ENCODE peak calls at places on chromosomes 7 and 10, in eight cellular contexts. W, F, M, T, P, N, L and Q are unnamed samples.

GRCh38 chr10:62959553-62959952 is 143.4 kb upstream of the EGR2 start:
- DNase-seq in W (no peak), F (no peak), M (peak; percentile 15), T (no peak), P (no peak), N (no peak), L (no peak), Q (no peak)

GRCh38 chr7:101933685-101934084 is 116.3 kb downstream of the CUX1 start:
- DNase-seq in W (no peak), F (peak; percentile 80), M (no peak), T (no peak), P (no peak), N (no peak), L (no peak), Q (no peak)

GRCh38 chr7:38374507-38374906 is 101.1 kb upstream of the TARP start:
- DNase-seq in W (no peak), F (peak; percentile 73), M (no peak), T (no peak), P (peak; percentile 37), N (peak; percentile 75), L (peak; percentile 41), Q (peak; percentile 60)

GRCh38 chr7:6367701-6368211 is 80.0 kb downstream of the DAGLB start:
- DNase-seq in W (no peak), F (no peak), M (peak; percentile 61), T (peak; percentile 63), P (no peak), N (no peak), L (no peak), Q (no peak)

GRCh38 chr10:88672041-88672440 is 7.8 kb downstream of the LIPF start:
- DNase-seq in W (no peak), F (no peak), M (no peak), T (no peak), P (no peak), N (no peak), L (no peak), Q (no peak)

GRCh38 chr10:72015868-72016267 is 51.7 kb downstream of the CHST3 start:
- DNase-seq in W (peak; percentile 79), F (no peak), M (no peak), T (peak; percentile 19), P (no peak), N (no peak), L (no peak), Q (no peak)

GRCh38 chr10:132211246-132211645 is 24.5 kb downstream of the DPYSL4 start:
- DNase-seq in W (no peak), F (no peak), M (no peak), T (no peak), P (no peak), N (no peak), L (no peak), Q (no peak)

GRCh38 chr10:95394161-95394880 is 103.5 kb upstream of the PDLIM1 start:
- DNase-seq in W (no peak), F (no peak), M (peak; percentile 99), T (no peak), P (no peak), N (no peak), L (peak; percentile 28), Q (no peak)

GRCh38 chr7:538764-539685 is 19.4 kb upstream of the PDGFA start:
- DNase-seq in W (peak; percentile 66), F (no peak), M (peak; percentile 85), T (peak; percentile 67), P (no peak), N (no peak), L (no peak), Q (no peak)

GRCh38 chr10:11603741-11604140 is 7.7 kb downstream of the USP6NL start:
- DNase-seq in W (no peak), F (peak; percentile 47), M (no peak), T (no peak), P (no peak), N (no peak), L (no peak), Q (no peak)

GRCh38 chr7:21941570-21942224 is 4.0 kb downstream of the CDCA7L start:
- DNase-seq in W (no peak), F (peak; percentile 87), M (peak; percentile 38), T (peak; percentile 65), P (no peak), N (no peak), L (no peak), Q (peak; percentile 5)

GRCh38 chr7:28768577-28769147 is 189.5 kb downstream of the TRIL start:
- DNase-seq in W (no peak), F (no peak), M (peak; percentile 81), T (no peak), P (no peak), N (no peak), L (no peak), Q (no peak)

GRCh38 chr10:124741281-124741921 is 2.8 kb downstream of the FAM53B start:
- DNase-seq in W (peak; percentile 95), F (peak; percentile 95), M (peak; percentile 77), T (peak; percentile 89), P (peak; percentile 89), N (peak; percentile 94), L (peak; percentile 67), Q (peak; percentile 84)

GRCh38 chr10:124741922-124742417 is 2.2 kb downstream of the FAM53B start:
- DNase-seq in W (no peak), F (peak; percentile 83), M (peak; percentile 14), T (peak; percentile 49), P (peak; percentile 40), N (peak; percentile 90), L (no peak), Q (peak; percentile 46)

GRCh38 chr10:124739119-124739921 is 4.9 kb downstream of the FAM53B start:
- DNase-seq in W (no peak), F (no peak), M (no peak), T (no peak), P (no peak), N (no peak), L (no peak), Q (no peak)

GRCh38 chr10:124739996-124740373 is 4.2 kb downstream of the FAM53B start:
- DNase-seq in W (no peak), F (no peak), M (no peak), T (no peak), P (no peak), N (no peak), L (no peak), Q (peak; percentile 30)

DNA sequence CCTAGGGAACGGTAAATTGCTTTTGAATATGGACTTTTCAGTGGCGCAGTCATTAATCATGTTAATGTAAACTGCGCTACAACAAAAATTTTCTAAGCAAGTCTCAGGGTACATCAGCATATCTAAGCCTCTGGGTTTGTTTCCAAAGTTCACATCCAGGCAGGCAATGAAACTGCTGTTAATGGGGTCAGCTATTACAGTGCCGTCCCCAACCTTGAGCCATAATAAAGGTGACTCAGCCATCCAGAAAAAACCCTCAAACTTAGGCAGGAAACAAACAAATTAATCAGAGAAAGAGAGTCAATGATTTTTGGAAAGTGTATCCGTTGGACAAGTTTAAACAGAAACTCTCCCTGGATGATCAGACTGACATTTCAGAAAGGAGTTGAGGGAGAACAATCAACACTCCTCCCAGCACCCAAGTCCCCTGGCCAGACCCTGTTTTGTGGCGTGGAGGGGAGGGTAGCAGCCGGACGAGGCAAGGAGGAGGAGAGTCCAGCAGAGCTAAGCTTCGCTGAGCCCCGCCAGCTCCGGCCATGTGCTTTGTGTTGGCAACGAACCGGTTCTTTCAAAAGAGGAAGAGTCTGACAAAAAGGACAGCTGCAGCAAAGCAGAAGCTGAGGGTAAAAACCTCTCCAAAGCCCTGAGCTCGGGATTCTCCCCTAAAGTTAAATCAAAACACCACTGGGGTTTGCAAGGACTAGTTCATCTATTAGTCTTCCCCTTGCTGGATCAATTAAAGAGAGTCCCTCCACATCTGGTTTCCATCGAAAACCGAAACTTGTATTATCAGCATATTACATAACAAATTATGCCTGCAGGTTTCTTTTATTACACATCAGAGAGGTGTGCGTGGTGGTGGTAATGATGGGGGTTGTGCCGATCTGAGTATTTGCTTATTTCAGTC is 3.6 kb downstream of the FAM53B start:
- DNase-seq in W (peak; percentile 71), F (peak; percentile 90), M (peak; percentile 88), T (peak; percentile 95), P (peak; percentile 45), N (peak; percentile 70), L (no peak), Q (no peak)
- H3K4me3 ChIP-seq in W (no peak overlapping the region), F (peak overlapping the region; percentile 93), M (peak overlapping the region; percentile 46), T (peak overlapping the region; percentile 39), P (no peak overlapping the region), N (no peak overlapping the region), L (peak overlapping the region; percentile 61), Q (peak overlapping the region; percentile 85)

GRCh38 chr7:131236318-131236672 is 91.4 kb upstream of the MKLN1 start:
- DNase-seq in W (no peak), F (no peak), M (no peak), T (no peak), P (no peak), N (no peak), L (no peak), Q (no peak)

GRCh38 chr7:131238260-131238940 is 89.3 kb upstream of the MKLN1 start:
- DNase-seq in W (no peak), F (no peak), M (peak; percentile 70), T (peak; percentile 73), P (no peak), N (no peak), L (no peak), Q (no peak)

GRCh38 chr7:131233193-131233592 is 94.5 kb upstream of the MKLN1 start:
- DNase-seq in W (no peak), F (no peak), M (no peak), T (no peak), P (no peak), N (no peak), L (no peak), Q (no peak)

GRCh38 chr7:131234719-131235488 is 92.8 kb upstream of the MKLN1 start:
- DNase-seq in W (no peak), F (no peak), M (no peak), T (no peak), P (no peak), N (no peak), L (no peak), Q (no peak)

GRCh38 chr7:131235489-131236317 is 92.0 kb upstream of the MKLN1 start:
- DNase-seq in W (no peak), F (no peak), M (peak; percentile 96), T (peak; percentile 28), P (no peak), N (no peak), L (peak; percentile 67), Q (peak; percentile 71)
- H3K4me1 ChIP-seq in W (no peaks in the 10 kb centered on the region), F (peaks cover 17% of the 10 kb centered on the region), M (peaks cover 21% of the 10 kb centered on the region), T (no peaks in the 10 kb centered on the region), P (no peaks in the 10 kb centered on the region), N (peaks cover 12% of the 10 kb centered on the region), L (peaks cover 27% of the 10 kb centered on the region), Q (peaks cover 14% of the 10 kb centered on the region)

GRCh38 chr10:51074238-51075028 is at the start of gene PRKG1:
- DNase-seq in W (peak; percentile 79), F (no peak), M (peak; percentile 52), T (peak; percentile 59), P (peak; percentile 87), N (peak; percentile 81), L (no peak), Q (no peak)
- H3K4me3 ChIP-seq in W (peak within 1 kb of the TSS; percentile 54), F (no peak within 1 kb of the TSS), M (peak within 1 kb of the TSS; percentile 58), T (peak within 1 kb of the TSS; percentile 53), P (peak within 1 kb of the TSS; percentile 32), N (peak within 1 kb of the TSS; percentile 71), L (no peak within 1 kb of the TSS), Q (no peak within 1 kb of the TSS)

GRCh38 chr10:102612964-102613275 is 31.4 kb upstream of the TRIM8 start:
- DNase-seq in W (peak; percentile 15), F (no peak), M (no peak), T (no peak), P (no peak), N (no peak), L (no peak), Q (peak; percentile 68)
- H3K4me1 ChIP-seq in W (no peaks in the 10 kb centered on the region), F (no peaks in the 10 kb centered on the region), M (peaks cover 10% of the 10 kb centered on the region), T (no peaks in the 10 kb centered on the region), P (peaks cover 8% of the 10 kb centered on the region), N (peaks cover 13% of the 10 kb centered on the region), L (no peaks in the 10 kb centered on the region), Q (peaks cover 37% of the 10 kb centered on the region)